ENCODE peak calls at places on chromosomes 7 and 10, in five cellular contexts. C is AG09309, Q is stomach, X is B cell, V is neural progenitor cell. O is an unnamed sample.

GRCh38 chr10:69078311-69078710 is 9.6 kb upstream of the SRGN start:
- DNase-seq in V (no peak), C (no peak), X (no peak), Q (no peak), O (no peak)

GRCh38 chr10:110659558-110659957 is 15.4 kb downstream of the RBM20 start:
- DNase-seq in V (no peak), Q (no peak), X (no peak), C (no peak), O (no peak)

GRCh38 chr10:123771877-123772644 is 105.9 kb downstream of the GPR26 start:
- DNase-seq in C (no peak), X (no peak), Q (no peak), V (no peak), O (no peak)

GRCh38 chr10:71990706-71991269 is 26.6 kb downstream of the CHST3 start:
- DNase-seq in V (no peak), Q (no peak), X (no peak), C (no peak), O (no peak)

GRCh38 chr10:35533565-35533964 is 71.6 kb upstream of the GJD4 start:
- DNase-seq in C (no peak), V (no peak), Q (no peak), X (no peak), O (no peak)

GRCh38 chr10:122373108-122373507 is 1.4 kb upstream of the PLEKHA1 start:
- DNase-seq in V (no peak), X (no peak), C (no peak), Q (no peak), O (no peak)

GRCh38 chr7:117781707-117782106 is 91.5 kb downstream of the CTTNBP2 start:
- DNase-seq in Q (no peak), C (no peak), V (no peak), X (no peak), O (no peak)

GRCh38 chr7:47901542-47901941 is 46.7 kb downstream of the PKD1L1 start:
- DNase-seq in X (no peak), Q (no peak), C (no peak), V (peak), O (no peak)

GRCh38 chr7:121714559-121715303 is 158.2 kb upstream of the PTPRZ1 start:
- DNase-seq in V (peak), Q (peak), C (no peak), X (no peak), O (peak)

GRCh38 chr7:81684513-81685262 is 85.2 kb downstream of the HGF start:
- DNase-seq in V (peak), C (peak), Q (peak), X (no peak), O (peak)

GRCh38 chr10:62688971-62689700 is 115.4 kb upstream of the ADO start:
- DNase-seq in C (no peak), V (no peak), Q (no peak), X (peak), O (no peak)

GRCh38 chr10:124588736-124589451 is 127.3 kb downstream of the LHPP start:
- DNase-seq in X (no peak), V (no peak), C (no peak), Q (peak), O (no peak)

GRCh38 chr10:84375011-84375410 is 46.6 kb downstream of the CCSER2 start:
- DNase-seq in C (peak), X (peak), V (peak), Q (peak), O (peak)
- TF ChIP-seq CTCF in C (peak), X (peak), V (peak), Q (peak), O (no peak)

GRCh38 chr7:100148559-100149328 is at the start of gene LAMTOR4:
- DNase-seq in X (peak), Q (peak), C (peak), V (peak), O (peak)
- TF ChIP-seq CTCF in X (no peak), Q (no peak), C (no peak), V (peak), O (no peak)

GRCh38 chr7:105623378-105623777 is 42.1 kb upstream of the EFCAB10 start:
- DNase-seq in V (no peak), Q (no peak), X (no peak), C (no peak), O (no peak)

GRCh38 chr7:105619590-105619989 is 38.3 kb upstream of the EFCAB10 start:
- DNase-seq in X (no peak), V (no peak), Q (no peak), C (no peak), O (no peak)

GRCh38 chr7:105623906-105624305 is 42.6 kb upstream of the EFCAB10 start:
- DNase-seq in V (no peak), C (no peak), X (no peak), Q (no peak), O (no peak)

GRCh38 chr7:105622114-105622731 is 40.9 kb upstream of the EFCAB10 start:
- DNase-seq in C (no peak), X (no peak), Q (no peak), V (no peak), O (no peak)

DNA sequence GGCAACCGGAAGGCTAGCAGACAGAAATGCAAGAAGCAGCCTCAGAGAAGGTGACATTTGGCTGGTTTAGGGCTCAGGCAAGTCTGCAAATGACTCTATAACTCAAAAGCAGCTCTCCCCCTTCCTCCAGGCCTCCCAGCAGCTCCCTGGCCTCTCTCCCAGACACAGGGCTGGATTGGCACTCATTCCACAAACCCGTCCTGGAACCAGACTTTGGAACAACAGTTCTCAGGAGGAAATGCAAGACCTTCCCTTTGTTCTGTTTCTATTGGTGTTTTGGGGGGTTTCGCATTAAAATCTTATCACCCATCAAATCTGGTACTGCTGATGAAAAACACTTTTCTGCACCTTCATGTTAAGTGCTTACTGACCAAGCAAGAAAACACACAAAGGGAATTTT is 40.3 kb upstream of the EFCAB10 start:
- DNase-seq in V (no peak), C (peak), Q (no peak), X (no peak), O (no peak)
- TF ChIP-seq CTCF in V (no peak), C (no peak), Q (no peak), X (no peak), O (no peak)

DNA sequence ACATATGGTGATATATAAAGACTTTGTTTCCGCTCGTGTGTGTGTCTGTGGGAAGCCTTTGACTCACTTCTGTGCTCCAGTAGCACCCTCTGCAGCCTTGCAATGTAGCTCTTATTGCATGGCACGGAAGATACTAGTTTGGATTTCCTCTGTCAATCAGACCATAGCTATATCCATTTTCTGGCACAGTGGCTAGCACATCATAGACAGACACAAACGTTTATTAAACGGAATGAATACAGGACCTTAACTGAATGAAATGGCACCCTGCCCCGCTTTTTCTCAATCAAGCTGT is 124.0 kb upstream of the PTPN20 start:
- DNase-seq in X (no peak), Q (no peak), V (no peak), C (no peak), O (peak)
- TF ChIP-seq CTCF in X (no peak), Q (no peak), V (no peak), C (peak), O (no peak)

GRCh38 chr7:92417913-92418312 is 29.4 kb upstream of the GATAD1 start:
- DNase-seq in X (no peak), V (peak), Q (no peak), C (no peak), O (no peak)
- TF ChIP-seq CTCF in X (no peak), V (peak), Q (no peak), C (no peak), O (no peak)

O was measured in Calu3.